ENCODE peak calls at places on chromosomes 7 and 10, in ten cellular contexts. X is AG04450; F is CD8-positive, alpha-beta T cell; G is thyroid gland; A is HCT116; O is RWPE1; J is cardiac muscle cell; P is ascending aorta; E is CD8-positive, alpha-beta memory T cell; R is GM23248. U is an unnamed sample.

GRCh38 chr7:67551027-67551426 is 554.4 kb downstream of the TYW1 start:
- DNase-seq in J (no peak), O (no peak), E (no peak), F (no peak), A (no peak), P (no peak), R (no peak), X (no peak), G (peak), U (no peak)

GRCh38 chr10:111113961-111114830 is 37.4 kb downstream of the ADRA2A start:
- DNase-seq in O (no peak), E (no peak), F (no peak), G (no peak), P (no peak), X (no peak), A (no peak), R (peak), J (no peak), U (no peak)

GRCh38 chr7:100867040-100867795 is at the start of gene TRIP6:
- DNase-seq in X (peak), O (peak), G (peak), J (peak), E (no peak), P (peak), F (no peak), A (peak), R (peak), U (peak)

GRCh38 chr10:122062831-122063674 is 74.1 kb downstream of the TACC2 start:
- DNase-seq in P (peak), J (peak), G (peak), R (peak), X (peak), A (peak), E (no peak), F (no peak), O (peak), U (peak)

GRCh38 chr7:96388166-96388565 is 66.3 kb upstream of the SLC25A13 start:
- DNase-seq in P (no peak), E (no peak), G (no peak), J (peak), R (peak), X (peak), A (no peak), F (no peak), O (peak), U (peak)

GRCh38 chr7:104150470-104150869 is 57.3 kb downstream of the ORC5 start:
- DNase-seq in R (no peak), X (no peak), E (no peak), G (no peak), P (no peak), O (no peak), A (no peak), J (no peak), F (no peak), U (no peak)

GRCh38 chr7:70093496-70093895 is 495.2 kb downstream of the AUTS2 start:
- DNase-seq in P (no peak), G (no peak), O (peak), R (peak), F (no peak), X (no peak), E (no peak), J (peak), A (no peak), U (peak)

GRCh38 chr7:12635830-12636229 is 51.6 kb upstream of the ARL4A start:
- DNase-seq in E (peak), F (no peak), O (peak), P (no peak), X (no peak), R (peak), J (no peak), A (no peak), G (no peak), U (no peak)

GRCh38 chr10:9301148-9301547 is 1246.7 kb downstream of the GATA3 start:
- DNase-seq in J (no peak), P (no peak), X (no peak), R (peak), G (no peak), O (no peak), E (no peak), A (no peak), F (no peak), U (no peak)

GRCh38 chr10:1360581-1361164 is 304.5 kb downstream of the WDR37 start:
- DNase-seq in X (no peak), A (no peak), P (peak), G (peak), O (no peak), F (no peak), J (no peak), E (no peak), R (no peak), U (no peak)

GRCh38 chr7:104136981-104137380 is 70.8 kb downstream of the ORC5 start:
- DNase-seq in X (no peak), A (no peak), G (peak), P (no peak), E (no peak), F (no peak), O (no peak), J (no peak), R (no peak), U (no peak)

GRCh38 chr7:151157645-151158329 is 9.7 kb downstream of the GBX1 start:
- DNase-seq in E (no peak), A (no peak), G (no peak), P (no peak), R (peak), O (peak), J (no peak), F (no peak), X (no peak), U (peak)

GRCh38 chr7:14821757-14822480 is 80.6 kb downstream of the DGKB start:
- DNase-seq in J (no peak), O (no peak), G (no peak), X (no peak), R (peak), A (no peak), F (no peak), P (no peak), E (no peak), U (no peak)

GRCh38 chr7:35695628-35695888 is 623 bp upstream of the HERPUD2 start:
- DNase-seq in O (no peak), F (no peak), J (no peak), R (no peak), E (peak), A (no peak), G (no peak), X (no peak), P (no peak), U (no peak)

GRCh38 chr10:133087679-133088523 is at the start of gene ADGRA1:
- DNase-seq in F (no peak), J (no peak), O (no peak), X (no peak), G (no peak), P (no peak), R (peak), E (no peak), A (no peak), U (no peak)

GRCh38 chr10:88244781-88245350 is 338.3 kb downstream of the RNLS start:
- DNase-seq in E (no peak), J (no peak), P (no peak), G (no peak), X (no peak), F (no peak), O (no peak), A (no peak), R (no peak), U (no peak)

GRCh38 chr10:32940321-32941264 is 17.4 kb downstream of the ITGB1 start:
- DNase-seq in A (no peak), J (no peak), R (no peak), F (no peak), E (no peak), O (no peak), X (no peak), P (no peak), G (no peak), U (no peak)

GRCh38 chr7:156113733-156114132 is 301.5 kb upstream of the SHH start:
- DNase-seq in J (no peak), R (no peak), O (peak), E (no peak), A (no peak), F (no peak), X (no peak), G (no peak), P (no peak), U (no peak)

GRCh38 chr7:103574536-103574935 is 128.5 kb upstream of the SLC26A5 start:
- DNase-seq in R (no peak), A (no peak), F (no peak), G (no peak), O (no peak), J (no peak), P (no peak), E (no peak), X (no peak), U (no peak)

GRCh38 chr10:3014968-3015367 is 52.4 kb upstream of the PFKP start:
- DNase-seq in E (no peak), P (no peak), R (no peak), O (no peak), J (no peak), X (no peak), G (no peak), F (no peak), A (no peak), U (no peak)

GRCh38 chr7:80139179-80139578 is 4.5 kb downstream of the GNAI1 start:
- DNase-seq in A (no peak), O (no peak), R (no peak), J (no peak), G (no peak), P (no peak), E (no peak), F (no peak), X (no peak), U (no peak)

GRCh38 chr10:77554996-77555397 is 82.6 kb downstream of the KCNMA1 start:
- DNase-seq in P (no peak), J (no peak), F (no peak), G (peak), O (no peak), R (no peak), X (no peak), E (no peak), A (no peak), U (no peak)

GRCh38 chr10:77555591-77556212 is 81.9 kb downstream of the KCNMA1 start:
- DNase-seq in P (no peak), F (no peak), E (no peak), G (peak), O (no peak), R (no peak), A (no peak), X (no peak), J (peak), U (no peak)

GRCh38 chr10:77553311-77553710 is 84.3 kb downstream of the KCNMA1 start:
- DNase-seq in R (no peak), A (no peak), F (no peak), X (no peak), J (no peak), P (no peak), O (no peak), E (no peak), G (peak), U (no peak)

GRCh38 chr10:77552252-77552651 is 85.4 kb downstream of the KCNMA1 start:
- DNase-seq in F (no peak), A (no peak), P (no peak), J (no peak), X (no peak), G (no peak), E (no peak), R (no peak), O (no peak), U (no peak)

DNA sequence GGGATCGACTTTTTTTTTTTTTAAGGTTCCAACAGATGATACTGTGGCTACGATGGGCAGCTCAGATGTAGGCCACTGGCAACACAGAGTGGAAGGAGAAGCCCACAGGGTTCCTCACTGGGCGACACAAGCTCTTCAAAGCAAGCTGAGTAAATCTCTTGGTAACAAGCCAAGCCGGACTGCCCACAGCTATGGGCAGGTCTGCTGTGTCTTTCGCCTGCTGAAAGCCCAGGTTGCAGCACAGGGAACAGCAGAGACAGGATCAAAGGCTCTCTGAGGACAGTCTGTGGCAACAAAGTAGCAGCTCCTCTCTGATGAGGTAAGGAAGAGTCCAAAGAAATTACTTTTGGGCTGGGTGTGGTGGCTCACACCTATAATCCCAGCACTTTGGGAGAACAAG is 83.6 kb downstream of the KCNMA1 start:
- DNase-seq in A (no peak), X (no peak), J (no peak), R (no peak), F (no peak), E (no peak), P (no peak), G (peak), O (no peak), U (no peak)
- H3K27ac ChIP-seq in A (no peak), X (no peak), J (no peak), R (no peak), F (no peak), E (no peak), P (peak), G (no peak), O (no peak), U (no peak)

DNA sequence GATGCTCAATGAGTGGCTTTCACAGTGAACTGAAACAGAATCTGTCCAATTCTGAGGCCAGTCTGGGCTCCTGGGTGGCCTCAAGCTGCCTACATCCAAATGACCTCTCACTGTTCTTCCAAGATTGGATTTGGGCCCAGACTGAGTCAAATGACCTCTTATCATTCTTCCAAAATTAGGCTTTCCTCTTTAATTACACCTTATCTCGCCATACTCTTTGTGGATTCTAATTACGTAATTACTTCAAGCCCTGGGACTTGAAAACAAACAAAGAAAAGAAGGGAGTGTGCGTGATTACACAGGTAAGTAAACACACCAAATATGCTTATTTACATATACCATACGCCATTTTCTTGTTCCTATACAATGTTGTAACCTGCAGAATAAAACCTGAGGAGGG is 18.8 kb downstream of the SORBS1 start:
- DNase-seq in R (no peak), E (no peak), G (no peak), P (no peak), A (no peak), X (no peak), F (no peak), J (no peak), O (no peak), U (no peak)
- H3K27ac ChIP-seq in R (no peak), E (no peak), G (no peak), P (peak), A (no peak), X (no peak), F (no peak), J (peak), O (no peak), U (no peak)

DNA sequence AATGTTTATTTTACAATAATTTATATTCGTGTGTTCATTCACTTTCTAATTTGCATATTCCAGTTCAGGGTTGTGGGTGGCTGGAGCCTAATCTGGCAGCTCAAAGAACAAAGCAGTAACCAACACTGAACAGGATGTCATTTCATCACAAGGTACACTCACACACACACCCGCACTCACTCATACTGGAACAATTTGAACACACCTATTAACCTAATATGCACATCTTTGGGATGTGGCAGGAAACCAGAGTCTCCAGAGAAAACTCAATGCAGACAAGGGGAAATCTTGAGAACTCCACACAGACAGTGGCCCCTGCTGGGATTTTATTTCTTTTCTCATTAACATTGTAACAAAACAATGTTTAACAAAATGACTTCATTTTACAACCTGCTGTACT is 97.4 kb downstream of the TWIST1 start:
- DNase-seq in G (no peak), J (peak), P (no peak), X (no peak), F (no peak), R (no peak), A (no peak), O (peak), E (no peak), U (peak)
- H3K27ac ChIP-seq in G (no peak), J (no peak), P (no peak), X (no peak), F (no peak), R (no peak), A (no peak), O (no peak), E (no peak), U (peak)

GRCh38 chr7:148335790-148336189 is 254.8 kb upstream of the C7orf33 start:
- DNase-seq in X (no peak), P (no peak), G (no peak), E (no peak), J (no peak), A (no peak), O (no peak), F (no peak), R (no peak), U (no peak)

GRCh38 chr7:148336411-148336810 is 254.2 kb upstream of the C7orf33 start:
- DNase-seq in F (no peak), A (no peak), X (no peak), J (no peak), G (no peak), O (peak), P (no peak), R (no peak), E (no peak), U (no peak)

GRCh38 chr7:148337995-148338747 is 252.4 kb upstream of the C7orf33 start:
- DNase-seq in G (no peak), O (no peak), P (no peak), F (no peak), R (no peak), X (no peak), A (no peak), E (no peak), J (no peak), U (no peak)

GRCh38 chr7:148337166-148337565 is 253.4 kb upstream of the C7orf33 start:
- DNase-seq in F (no peak), O (no peak), G (no peak), R (no peak), E (no peak), X (no peak), J (no peak), A (no peak), P (no peak), U (no peak)

DNA sequence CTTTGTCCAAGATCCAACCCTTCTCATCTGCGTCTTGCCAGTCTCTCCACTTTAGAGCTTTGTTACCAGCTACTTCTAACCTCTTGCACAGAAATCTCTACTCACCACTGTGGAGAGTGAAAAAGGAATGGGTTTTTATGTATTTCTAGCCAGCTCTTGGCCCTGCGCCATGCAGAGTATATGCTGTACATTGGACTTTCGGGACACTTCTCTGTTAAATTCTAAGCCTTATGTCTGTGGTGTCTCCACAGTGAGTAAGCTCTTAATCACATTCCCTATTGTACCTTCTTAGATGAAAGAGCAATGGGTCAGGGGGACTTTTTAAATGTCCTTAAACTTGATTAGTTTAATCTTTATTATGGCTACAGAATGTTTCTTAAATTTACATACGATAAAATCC is 253.0 kb upstream of the C7orf33 start:
- DNase-seq in X (no peak), P (no peak), R (no peak), G (no peak), O (no peak), A (no peak), J (no peak), F (no peak), E (no peak), U (no peak)
- H3K27ac ChIP-seq in X (no peak), P (no peak), R (no peak), G (no peak), O (no peak), A (no peak), J (no peak), F (no peak), E (no peak), U (peak)

GRCh38 chr7:50333266-50333665 is 28.8 kb downstream of the IKZF1 start:
- DNase-seq in J (no peak), A (no peak), X (no peak), O (no peak), G (no peak), R (no peak), P (no peak), F (no peak), E (peak), U (no peak)
- H3K27ac ChIP-seq in J (no peak), A (no peak), X (no peak), O (no peak), G (no peak), R (no peak), P (no peak), F (peak), E (peak), U (no peak)

DNA sequence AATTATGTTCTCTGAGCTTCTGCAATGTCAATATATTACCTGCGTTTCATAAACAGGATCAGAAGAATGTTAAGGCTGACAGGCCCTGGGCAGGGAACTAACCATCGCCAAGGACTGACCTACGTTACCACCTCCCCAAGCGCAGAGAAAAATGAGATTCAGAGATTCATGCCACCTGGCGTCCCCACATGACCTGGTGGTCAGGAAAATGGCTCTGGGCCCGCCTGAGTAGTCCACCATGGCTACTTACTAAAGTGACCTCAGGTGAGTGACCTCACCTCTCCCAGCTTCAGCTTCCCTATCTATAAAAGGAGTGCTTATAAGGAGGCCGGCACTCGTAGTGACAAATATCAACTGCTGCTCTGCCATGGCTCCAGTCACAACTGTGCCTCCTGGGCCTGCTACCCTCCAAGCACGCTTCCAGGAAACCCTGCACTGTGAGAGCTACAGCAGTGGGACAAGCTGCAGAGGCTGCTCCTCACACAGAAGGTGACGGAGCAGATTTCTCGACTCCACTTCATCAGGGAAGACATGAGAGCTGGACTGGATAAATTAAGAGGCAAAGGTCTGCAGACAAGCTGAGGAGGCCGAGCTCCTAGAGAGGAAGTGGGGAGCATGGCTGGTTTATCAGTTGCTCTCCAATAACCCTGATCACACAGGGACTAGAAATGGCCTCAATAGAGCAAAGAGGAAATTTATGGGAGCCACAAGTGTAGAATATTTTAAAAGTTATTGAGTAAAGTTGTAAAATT is 103.0 kb downstream of the RNF216 start:
- DNase-seq in X (no peak), A (no peak), G (no peak), J (no peak), O (no peak), R (no peak), F (no peak), P (peak), E (no peak), U (no peak)
- H3K27ac ChIP-seq in X (no peak), A (no peak), G (no peak), J (peak), O (peak), R (no peak), F (no peak), P (no peak), E (no peak), U (no peak)

GRCh38 chr7:28823582-28823981 is 134.5 kb downstream of the TRIL start:
- DNase-seq in A (no peak), P (no peak), O (no peak), J (no peak), E (no peak), G (no peak), X (no peak), F (no peak), R (no peak), U (no peak)
- H3K27ac ChIP-seq in A (no peak), P (no peak), O (no peak), J (no peak), E (no peak), G (no peak), X (no peak), F (no peak), R (no peak), U (no peak)

GRCh38 chr7:55004579-55004978 is 14.2 kb upstream of the EGFR start:
- DNase-seq in A (no peak), J (no peak), E (no peak), X (no peak), F (no peak), R (no peak), G (no peak), O (no peak), P (no peak), U (no peak)
- H3K27ac ChIP-seq in A (no peak), J (no peak), E (no peak), X (no peak), F (no peak), R (no peak), G (no peak), O (no peak), P (no peak), U (no peak)

U was measured in epithelial cell of prostate.